ENCODE peak calls at places on chromosomes 11 and 22, in six cellular contexts. R is astrocyte of the spinal cord, T is IMR-90, P is uterus, N is cardiac fibroblast, Q is stomach. E is an unnamed sample.

GRCh38 chr11:66665369-66665768 is 12.3 kb downstream of the RBM4B start:
- DNase-seq in T (no peak), R (no peak), P (no peak), Q (no peak), N (no peak), E (no peak)

GRCh38 chr22:49916851-49917250 is 1.4 kb downstream of the ALG12 start:
- DNase-seq in N (no peak), R (no peak), Q (no peak), T (no peak), P (no peak), E (no peak)

GRCh38 chr22:41603873-41604332 is 14.3 kb upstream of the PMM1 start:
- DNase-seq in P (no peak), N (no peak), Q (no peak), T (no peak), R (peak), E (no peak)

GRCh38 chr22:23180893-23181762 is 819 bp downstream of the BCR start:
- DNase-seq in T (no peak), P (no peak), N (no peak), R (no peak), Q (no peak), E (no peak)

GRCh38 chr11:75576445-75577049 is 14.5 kb downstream of the SERPINH1 start:
- DNase-seq in R (peak), T (peak), N (peak), Q (peak), P (no peak), E (peak)

GRCh38 chr11:1559103-1559951 is 12.7 kb downstream of the DUSP8 start:
- DNase-seq in N (peak), Q (peak), R (peak), P (peak), T (peak), E (no peak)

GRCh38 chr11:45150301-45150700 is 3.9 kb downstream of the PRDM11 start:
- DNase-seq in N (no peak), T (no peak), Q (no peak), R (no peak), P (no peak), E (no peak)

GRCh38 chr11:16318320-16318719 is 38.0 kb downstream of the SOX6 start:
- DNase-seq in P (no peak), R (no peak), N (no peak), T (no peak), Q (no peak), E (no peak)

GRCh38 chr22:44369241-44369652 is 56.5 kb upstream of the SHISAL1 start:
- DNase-seq in P (no peak), N (no peak), R (no peak), T (no peak), Q (no peak), E (no peak)

GRCh38 chr11:91850533-91851305 is 373.9 kb upstream of the FAT3 start:
- DNase-seq in R (no peak), P (no peak), Q (no peak), T (no peak), N (no peak), E (no peak)

GRCh38 chr11:47607380-47607779 is 13.2 kb upstream of the C1QTNF4 start:
- DNase-seq in N (peak), P (peak), Q (no peak), R (peak), T (peak), E (peak)

DNA sequence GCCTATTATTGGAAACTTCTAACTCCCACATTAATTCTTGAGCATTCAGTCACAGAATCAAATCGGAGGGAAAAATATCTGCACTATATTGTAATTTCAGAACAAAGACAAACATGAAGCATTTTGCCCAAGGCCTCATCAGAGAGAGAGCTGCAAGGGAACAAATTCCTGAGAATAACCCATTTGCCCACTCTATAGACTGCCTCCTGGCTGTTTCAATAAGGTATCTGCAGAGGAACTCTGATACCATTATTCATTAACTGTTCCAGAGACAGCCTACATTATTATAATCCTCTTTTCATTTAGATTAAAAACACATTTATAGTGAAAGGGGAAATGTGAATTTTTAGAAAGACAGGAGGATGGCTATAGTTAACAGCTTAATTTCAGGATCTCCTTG is 663.9 kb downstream of the DLG2 start:
- DNase-seq in T (no peak), N (no peak), Q (no peak), R (no peak), P (no peak), E (no peak)
- TF ChIP-seq CTCF in T (no peak), N (no peak), Q (no peak), R (no peak), P (no peak), E (peak)

GRCh38 chr11:119602745-119603373 is 126.1 kb downstream of the NECTIN1 start:
- DNase-seq in N (no peak), R (no peak), T (no peak), P (no peak), Q (no peak), E (no peak)
- TF ChIP-seq CTCF in N (no peak), R (peak), T (no peak), P (no peak), Q (no peak), E (no peak)

DNA sequence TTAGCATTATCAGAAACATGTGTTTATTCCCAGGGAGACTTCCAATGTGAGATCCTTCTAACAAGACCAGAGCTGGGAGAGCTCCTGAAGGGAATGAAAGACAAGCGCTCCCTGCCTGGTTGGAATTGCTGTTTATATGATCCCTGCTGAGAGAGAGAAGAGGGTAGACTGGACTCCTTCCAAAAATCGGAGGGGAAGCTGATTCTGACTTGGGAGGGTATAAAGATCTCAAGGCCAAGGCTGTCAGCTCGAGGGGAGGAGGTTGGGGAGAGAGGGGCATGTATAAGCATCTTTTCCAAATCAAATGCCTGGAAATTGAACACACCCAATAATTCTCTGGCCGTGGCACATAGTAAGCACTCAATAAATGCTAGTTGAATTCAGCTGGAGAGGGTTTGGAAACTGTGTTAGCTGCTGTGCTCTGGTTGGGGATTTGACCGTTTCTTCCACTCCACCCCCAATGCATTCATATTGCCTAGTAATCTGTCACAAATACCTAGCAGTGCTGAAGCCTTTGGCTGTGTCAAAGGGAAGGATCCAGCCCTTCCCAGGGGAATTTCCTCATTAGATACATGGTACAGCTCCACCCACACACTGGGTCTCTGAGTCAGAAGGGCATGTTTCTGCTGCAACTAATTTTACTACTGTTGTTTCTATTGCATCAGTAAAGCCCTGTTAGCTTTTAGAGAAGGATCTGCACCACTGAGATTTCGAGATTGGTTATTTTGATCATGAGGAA is 61.5 kb downstream of the CACNG2 start:
- DNase-seq in P (no peak), N (peak), T (peak), Q (no peak), R (no peak), E (peak)
- TF ChIP-seq CTCF in P (no peak), N (no peak), T (no peak), Q (no peak), R (no peak), E (no peak)

DNA sequence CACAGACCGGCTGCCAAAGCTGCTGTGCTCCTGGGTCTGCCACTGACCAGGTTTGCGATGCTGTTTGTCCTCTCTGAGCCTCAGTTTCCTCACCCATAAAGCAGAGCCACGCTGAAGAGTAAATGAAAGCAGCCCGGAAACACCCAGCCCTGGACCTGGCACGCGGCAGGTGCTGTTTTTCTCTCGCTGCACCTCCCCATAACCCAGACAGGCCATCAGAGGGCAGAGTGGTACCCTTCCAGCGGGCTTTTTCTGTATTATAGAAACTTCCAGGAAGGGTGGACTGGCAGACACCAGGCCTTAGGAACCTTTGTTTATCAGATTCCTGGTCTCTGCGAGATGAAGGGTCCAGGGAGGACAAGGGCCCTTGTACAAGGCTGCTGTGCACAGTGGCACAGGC is 17.9 kb upstream of the FGF19 start:
- DNase-seq in P (no peak), R (no peak), N (no peak), Q (no peak), T (no peak), E (no peak)
- TF ChIP-seq CTCF in P (no peak), R (peak), N (no peak), Q (no peak), T (peak), E (no peak)

GRCh38 chr11:110713469-110713776 is 1.2 kb upstream of the ARHGAP20 start:
- DNase-seq in R (no peak), T (no peak), Q (no peak), N (no peak), P (no peak), E (no peak)

GRCh38 chr11:110712643-110713468 is 619 bp upstream of the ARHGAP20 start:
- DNase-seq in Q (no peak), N (peak), P (peak), T (peak), R (peak), E (peak)

GRCh38 chr11:110711776-110712642 is at the start of gene ARHGAP20:
- DNase-seq in T (peak), N (peak), R (peak), Q (peak), P (peak), E (peak)

GRCh38 chr11:110715541-110715940 is 3.3 kb upstream of the ARHGAP20 start:
- DNase-seq in N (peak), T (peak), P (no peak), Q (no peak), R (peak), E (peak)

DNA sequence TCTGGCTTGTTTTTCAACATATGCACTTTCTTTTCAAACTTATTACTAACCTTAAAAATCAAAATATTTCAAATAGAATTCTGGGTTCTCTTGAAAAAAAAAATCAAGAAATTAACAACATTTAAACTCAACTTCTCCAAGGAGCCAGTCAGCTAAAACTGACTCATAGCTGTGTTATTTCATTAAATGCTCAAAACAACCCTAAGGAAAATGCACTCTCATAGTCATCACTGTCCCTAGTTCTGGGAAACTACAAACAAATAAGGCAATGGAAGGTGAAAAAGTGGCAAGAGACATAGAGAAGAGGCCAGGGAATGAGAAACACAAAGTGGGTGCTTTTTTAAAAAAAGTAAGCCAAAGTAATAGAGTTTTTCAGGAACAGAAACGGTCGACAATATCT is 4.1 kb upstream of the ARHGAP20 start:
- DNase-seq in R (peak), T (peak), Q (no peak), P (no peak), N (peak), E (peak)
- TF ChIP-seq CTCF in R (no peak), T (no peak), Q (no peak), P (no peak), N (no peak), E (no peak)

GRCh38 chr11:86678823-86679222 is 6.4 kb upstream of the ME3 start:
- DNase-seq in Q (no peak), T (peak), P (no peak), R (peak), N (no peak), E (peak)

GRCh38 chr11:86676010-86676409 is 3.6 kb upstream of the ME3 start:
- DNase-seq in N (no peak), P (no peak), T (no peak), R (no peak), Q (no peak), E (no peak)

GRCh38 chr11:86678296-86678695 is 5.9 kb upstream of the ME3 start:
- DNase-seq in T (no peak), P (no peak), N (no peak), Q (no peak), R (no peak), E (no peak)

GRCh38 chr11:86674965-86675364 is 2.5 kb upstream of the ME3 start:
- DNase-seq in T (no peak), N (no peak), R (no peak), P (no peak), Q (no peak), E (no peak)

DNA sequence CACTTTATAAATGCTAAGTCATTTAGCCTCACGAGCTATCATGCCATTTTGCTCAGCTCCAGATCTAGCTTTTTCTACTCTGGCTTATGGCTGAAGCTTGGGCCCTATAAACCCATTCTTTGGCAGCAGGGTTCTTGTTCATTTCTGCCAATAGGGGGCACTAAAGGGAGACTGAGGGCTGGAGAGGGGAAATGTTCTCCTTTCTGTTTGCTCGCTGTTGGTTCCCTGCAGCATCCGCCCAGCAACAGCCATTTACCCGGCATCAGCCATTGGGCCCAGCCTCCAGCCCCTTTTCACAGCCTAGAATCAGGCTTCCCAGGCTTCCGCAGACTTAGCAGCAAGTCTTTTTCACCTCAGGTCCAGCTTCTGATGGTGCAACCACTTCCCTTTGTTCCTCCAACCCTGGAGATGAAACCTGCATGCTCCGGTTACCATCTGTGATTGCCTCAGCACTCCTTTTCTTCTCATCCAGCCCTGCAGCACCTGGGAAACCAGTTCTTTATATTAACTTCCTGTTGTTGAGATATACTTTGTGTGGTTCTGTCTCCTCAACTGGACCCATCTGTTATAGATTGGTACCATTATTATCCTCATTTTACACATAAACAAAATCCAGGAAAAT is 4.2 kb upstream of the ME3 start:
- DNase-seq in P (no peak), Q (no peak), T (no peak), R (no peak), N (no peak), E (no peak)
- TF ChIP-seq CTCF in P (no peak), Q (no peak), T (no peak), R (peak), N (peak), E (peak)

GRCh38 chr11:102685311-102685710 is 20.3 kb downstream of the MMP27 start:
- DNase-seq in T (no peak), P (no peak), Q (no peak), R (no peak), N (no peak), E (no peak)

GRCh38 chr11:102685769-102686168 is 19.8 kb downstream of the MMP27 start:
- DNase-seq in N (no peak), T (no peak), Q (no peak), R (no peak), P (no peak), E (no peak)

GRCh38 chr11:102678022-102678421 is 27.5 kb downstream of the MMP27 start:
- DNase-seq in R (no peak), P (no peak), Q (no peak), T (no peak), N (no peak), E (no peak)

GRCh38 chr11:102680945-102681344 is 24.6 kb downstream of the MMP27 start:
- DNase-seq in T (no peak), Q (no peak), R (no peak), P (no peak), N (peak), E (peak)

DNA sequence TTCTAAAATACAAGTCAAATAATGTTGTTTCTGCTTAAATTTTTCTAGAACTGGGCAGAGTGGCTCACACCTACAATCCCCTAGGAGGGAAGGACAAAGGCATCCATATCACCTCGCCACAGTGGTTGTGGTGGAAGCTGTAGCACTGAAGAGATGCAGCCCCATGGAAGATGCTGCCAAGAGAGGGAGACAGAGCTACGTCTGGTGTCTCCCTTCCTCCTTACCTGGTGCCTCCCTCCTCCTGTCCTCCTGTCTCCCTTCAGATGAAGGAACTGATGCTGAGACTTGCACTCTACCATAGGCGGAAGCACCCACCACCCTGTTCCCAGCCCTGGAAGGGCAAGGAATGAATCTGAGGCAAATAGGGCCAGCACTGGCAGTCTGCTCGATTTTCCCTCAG is 22.3 kb downstream of the MMP27 start:
- DNase-seq in P (no peak), T (no peak), Q (no peak), N (no peak), R (no peak), E (no peak)
- TF ChIP-seq CTCF in P (no peak), T (no peak), Q (no peak), N (no peak), R (no peak), E (peak)